ENCODE peak calls at places on chromosome 11, in five cellular contexts. F is K562; G is activated effector memory CD4-positive, alpha-beta T cell treated with Interleukin-2 at 50 U/mL for 16 hours; B is nephron progenitor cell; Q is NCI-H2081. N is an unnamed sample.
A peak's percentile ranks its signal among the peaks of the same experiment; 100 is the strongest.

GRCh38 chr11:8025123-8025522 is 38.0 kb downstream of the EIF3F start:
- DNase-seq in F (no peak), G (no peak), B (no peak), Q (no peak), N (no peak)

GRCh38 chr11:112128483-112129121 is 35.3 kb downstream of the IL18 start:
- DNase-seq in F (no peak), G (no peak), B (no peak), Q (peak; percentile 70), N (no peak)

GRCh38 chr11:16986434-16987204 is 27.6 kb downstream of the PLEKHA7 start:
- DNase-seq in F (peak; percentile 22), G (peak; percentile 34), B (peak; percentile 26), Q (peak; percentile 2), N (no peak)

GRCh38 chr11:66172146-66172545 is 96.3 kb upstream of the RAB1B start:
- DNase-seq in F (no peak), G (no peak), B (peak; percentile 30), Q (no peak), N (no peak)

GRCh38 chr11:1640076-1640946 is 10.7 kb downstream of the KRTAP5-5 start:
- DNase-seq in F (peak; percentile 78), G (no peak), B (peak; percentile 74), Q (no peak), N (peak; percentile 50)

GRCh38 chr11:6096417-6096816 is 11.1 kb upstream of the OR56B4 start:
- DNase-seq in F (no peak), G (no peak), B (no peak), Q (no peak), N (no peak)

GRCh38 chr11:62295504-62295903 is 3.4 kb downstream of the SCGB1D4 start:
- DNase-seq in F (no peak), G (no peak), B (peak; percentile 67), Q (no peak), N (no peak)

GRCh38 chr11:116953525-116954284 is 116.3 kb upstream of the APOA1 start:
- DNase-seq in F (no peak), G (no peak), B (no peak), Q (no peak), N (no peak)

GRCh38 chr11:44758996-44759395 is 32.2 kb downstream of the TSPAN18 start:
- DNase-seq in F (no peak), G (no peak), B (no peak), Q (no peak), N (no peak)

GRCh38 chr11:134034496-134035381 is 34.1 kb upstream of the JAM3 start:
- DNase-seq in F (no peak), G (no peak), B (no peak), Q (peak; percentile 89), N (no peak)

GRCh38 chr11:92340839-92341238 is 116.2 kb downstream of the FAT3 start:
- DNase-seq in F (peak; percentile 14), G (no peak), B (no peak), Q (no peak), N (peak; percentile 81)

GRCh38 chr11:121596195-121597145 is 143.7 kb upstream of the SORL1-AS1 start:
- DNase-seq in F (no peak), G (no peak), B (no peak), Q (no peak), N (no peak)

GRCh38 chr11:83011333-83012167 is 60.1 kb downstream of the RAB30 start:
- DNase-seq in F (no peak), G (no peak), B (no peak), Q (no peak), N (no peak)

GRCh38 chr11:33835143-33835878 is 56.6 kb downstream of the LMO2 start:
- DNase-seq in F (no peak), G (no peak), B (no peak), Q (peak; percentile 11), N (peak; percentile 36)

GRCh38 chr11:123561046-123561781 is 93.2 kb downstream of the SCN3B start:
- DNase-seq in F (no peak), G (no peak), B (peak; percentile 54), Q (peak; percentile 70), N (peak; percentile 75)

GRCh38 chr11:124837491-124837856 is 27.8 kb upstream of the ROBO3 start:
- DNase-seq in F (peak; percentile 67), G (no peak), B (no peak), Q (peak; percentile 15), N (peak; percentile 96)

GRCh38 chr11:110174645-110175310 is 81.6 kb downstream of the ZC3H12C start:
- DNase-seq in F (no peak), G (no peak), B (no peak), Q (no peak), N (no peak)

GRCh38 chr11:44784438-44784760 is 57.6 kb downstream of the TSPAN18 start:
- DNase-seq in F (no peak), G (no peak), B (no peak), Q (no peak), N (no peak)

GRCh38 chr11:27183672-27184457 is 143.2 kb downstream of the BBOX1 start:
- DNase-seq in F (peak; percentile 29), G (no peak), B (peak; percentile 54), Q (peak; percentile 69), N (peak; percentile 40)

GRCh38 chr11:100870138-100870537 is 183.1 kb downstream of the ARHGAP42 start:
- DNase-seq in F (no peak), G (no peak), B (no peak), Q (no peak), N (no peak)

GRCh38 chr11:130551388-130551787 is 102.9 kb downstream of the ADAMTS15 start:
- DNase-seq in F (no peak), G (no peak), B (no peak), Q (no peak), N (no peak)

GRCh38 chr11:10580625-10581024 is 12.2 kb upstream of the LYVE1 start:
- DNase-seq in F (no peak), G (no peak), B (no peak), Q (no peak), N (no peak)

GRCh38 chr11:129894281-129895125 is 875 bp downstream of the NFRKB start:
- DNase-seq in F (no peak), G (peak; percentile 2), B (no peak), Q (no peak), N (peak; percentile 63)

GRCh38 chr11:65355013-65355775 is 643 bp downstream of the TIGD3 start:
- DNase-seq in F (peak; percentile 83), G (peak; percentile 37), B (peak; percentile 52), Q (peak; percentile 61), N (peak; percentile 63)

N was measured in NCI-H526 treated with DMSO at 0.1 percent for 48 hours.